ENCODE peak calls at places on chromosomes 1 and 21, in five cellular contexts. N is Peyer's patch, F is IMR-90, P is RWPE1, U is upper lobe of right lung. W is an unnamed sample.

GRCh38 chr21:34126269-34126668 is 52.9 kb downstream of the MRPS6 start:
- DNase-seq in N (no peak), P (peak; percentile 54), F (peak; percentile 53), U (no peak), W (peak; percentile 36)

GRCh38 chr1:220528679-220529529 is 968 bp downstream of the MARK1 start:
- DNase-seq in F (no peak), U (no peak), N (no peak), P (peak; percentile 61), W (no peak)

GRCh38 chr1:199178646-199179045 is 539.8 kb downstream of the PTPRC start:
- DNase-seq in U (no peak), N (no peak), F (no peak), P (no peak), W (no peak)

GRCh38 chr1:28148880-28149195 is 27.7 kb downstream of the PTAFR start:
- DNase-seq in N (no peak), U (no peak), F (no peak), P (no peak), W (no peak)

GRCh38 chr21:30962013-30962412 is 76.3 kb downstream of the KRTAP19-8 start:
- DNase-seq in P (no peak), U (no peak), F (no peak), N (no peak), W (no peak)

GRCh38 chr1:201876148-201876547 is 12.6 kb upstream of the SHISA4 start:
- DNase-seq in N (no peak), F (peak; percentile 27), P (no peak), U (no peak), W (no peak)

GRCh38 chr1:23984417-23985186 is 4.5 kb upstream of the SRSF10 start:
- DNase-seq in F (peak; percentile 55), P (peak; percentile 31), U (no peak), N (no peak), W (no peak)

GRCh38 chr1:241413386-241413785 is 56.4 kb upstream of the RGS7 start:
- DNase-seq in F (peak; percentile 92), N (no peak), U (no peak), P (no peak), W (no peak)

GRCh38 chr1:186044079-186044685 is 310.0 kb downstream of the HMCN1 start:
- DNase-seq in P (no peak), U (no peak), F (no peak), N (no peak), W (no peak)

GRCh38 chr21:28436286-28436932 is 556.3 kb downstream of the LTN1 start:
- DNase-seq in P (peak; percentile 50), N (no peak), U (no peak), F (peak; percentile 77), W (no peak)

GRCh38 chr1:53792751-53793150 is 45.3 kb downstream of the NDC1 start:
- DNase-seq in N (no peak), P (no peak), U (no peak), F (no peak), W (no peak)

GRCh38 chr21:37263827-37264226 is 3.3 kb downstream of the VPS26C start:
- DNase-seq in F (peak; percentile 15), P (no peak), N (no peak), U (no peak), W (peak; percentile 18)

GRCh38 chr1:56200446-56200845 is 378.9 kb downstream of the PLPP3 start:
- DNase-seq in P (no peak), U (no peak), N (no peak), F (peak; percentile 46), W (no peak)

GRCh38 chr1:91836307-91837056 is 49.5 kb downstream of the TGFBR3 start:
- DNase-seq in N (no peak), P (no peak), F (no peak), U (no peak), W (no peak)

GRCh38 chr21:45114072-45114471 is 39.7 kb downstream of the ADARB1 start:
- DNase-seq in F (no peak), P (no peak), N (no peak), U (peak; percentile 9), W (no peak)

GRCh38 chr1:214281902-214282695 is 1.1 kb downstream of the SMYD2 start:
- DNase-seq in N (peak; percentile 54), U (no peak), P (peak; percentile 64), F (peak; percentile 69), W (no peak)

GRCh38 chr1:244304156-244304555 is 147.6 kb downstream of the ADSS2 start:
- DNase-seq in P (no peak), F (no peak), N (peak; percentile 30), U (no peak), W (no peak)

GRCh38 chr1:244305776-244306341 is 145.8 kb downstream of the ADSS2 start:
- DNase-seq in U (no peak), N (peak; percentile 31), F (no peak), P (no peak), W (no peak)

GRCh38 chr1:244302889-244303609 is 148.7 kb downstream of the ADSS2 start:
- DNase-seq in F (peak; percentile 54), U (peak; percentile 77), N (peak; percentile 52), P (peak; percentile 86), W (no peak)

GRCh38 chr1:244301595-244302130 is 150.0 kb downstream of the ADSS2 start:
- DNase-seq in F (no peak), U (no peak), N (peak; percentile 29), P (no peak), W (no peak)

GRCh38 chr1:244303610-244303969 is 148.1 kb downstream of the ADSS2 start:
- DNase-seq in P (no peak), U (no peak), F (no peak), N (peak; percentile 10), W (no peak)
- H3K27ac ChIP-seq in P (peak overlapping the region; percentile 65), U (peak overlapping the region; percentile 61), F (no peak overlapping the region), N (no peak overlapping the region), W (no peak overlapping the region)

GRCh38 chr1:14486401-14487110 is 111.9 kb upstream of the KAZN start:
- DNase-seq in F (peak; percentile 69), P (peak; percentile 62), U (no peak), N (no peak), W (no peak)

GRCh38 chr1:14487671-14488070 is 110.8 kb upstream of the KAZN start:
- DNase-seq in P (no peak), F (no peak), U (no peak), N (no peak), W (no peak)

GRCh38 chr1:14482784-14483183 is 115.7 kb upstream of the KAZN start:
- DNase-seq in F (no peak), P (no peak), U (no peak), N (no peak), W (no peak)

GRCh38 chr1:14479865-14480264 is 118.6 kb upstream of the KAZN start:
- DNase-seq in F (no peak), P (no peak), N (no peak), U (no peak), W (no peak)

GRCh38 chr1:14485285-14485684 is 113.2 kb upstream of the KAZN start:
- DNase-seq in F (no peak), N (no peak), P (no peak), U (no peak), W (no peak)
- H3K27ac ChIP-seq in F (no peak overlapping the region), N (no peak overlapping the region), P (peak overlapping the region; percentile 66), U (no peak overlapping the region), W (no peak overlapping the region)

GRCh38 chr1:235012436-235013210 is 116.0 kb downstream of the TOMM20 start:
- DNase-seq in P (no peak), F (no peak), U (no peak), N (peak; percentile 40), W (no peak)
- H3K27ac ChIP-seq in P (peak overlapping the region; percentile 88), F (peak overlapping the region; percentile 48), U (peak overlapping the region; percentile 63), N (peak overlapping the region; percentile 80), W (peak overlapping the region; percentile 74)

GRCh38 chr21:25925064-25925463 is 190.3 kb downstream of the GABPA start:
- DNase-seq in F (no peak), N (no peak), U (no peak), P (no peak), W (peak; percentile 26)

GRCh38 chr21:25929859-25930520 is 195.2 kb downstream of the GABPA start:
- DNase-seq in N (no peak), P (peak; percentile 56), F (peak; percentile 76), U (no peak), W (peak; percentile 24)

GRCh38 chr21:25927195-25927880 is 192.6 kb downstream of the GABPA start:
- DNase-seq in U (no peak), P (no peak), F (no peak), N (no peak), W (no peak)

GRCh38 chr21:25931791-25932190 is 197.0 kb downstream of the GABPA start:
- DNase-seq in F (no peak), U (no peak), N (no peak), P (no peak), W (no peak)

GRCh38 chr21:25925936-25926335 is 191.2 kb downstream of the GABPA start:
- DNase-seq in P (no peak), N (no peak), U (no peak), F (peak; percentile 23), W (no peak)
- H3K27ac ChIP-seq in P (no peak overlapping the region), N (no peak overlapping the region), U (peak overlapping the region; percentile 39), F (no peak overlapping the region), W (peak overlapping the region; percentile 94)

GRCh38 chr1:11860083-11860482 is 1.3 kb upstream of the NPPB start:
- DNase-seq in U (no peak), P (no peak), N (no peak), F (no peak), W (no peak)
- H3K27ac ChIP-seq in U (no peak overlapping the region), P (no peak overlapping the region), N (no peak overlapping the region), F (no peak overlapping the region), W (no peak overlapping the region)

DNA sequence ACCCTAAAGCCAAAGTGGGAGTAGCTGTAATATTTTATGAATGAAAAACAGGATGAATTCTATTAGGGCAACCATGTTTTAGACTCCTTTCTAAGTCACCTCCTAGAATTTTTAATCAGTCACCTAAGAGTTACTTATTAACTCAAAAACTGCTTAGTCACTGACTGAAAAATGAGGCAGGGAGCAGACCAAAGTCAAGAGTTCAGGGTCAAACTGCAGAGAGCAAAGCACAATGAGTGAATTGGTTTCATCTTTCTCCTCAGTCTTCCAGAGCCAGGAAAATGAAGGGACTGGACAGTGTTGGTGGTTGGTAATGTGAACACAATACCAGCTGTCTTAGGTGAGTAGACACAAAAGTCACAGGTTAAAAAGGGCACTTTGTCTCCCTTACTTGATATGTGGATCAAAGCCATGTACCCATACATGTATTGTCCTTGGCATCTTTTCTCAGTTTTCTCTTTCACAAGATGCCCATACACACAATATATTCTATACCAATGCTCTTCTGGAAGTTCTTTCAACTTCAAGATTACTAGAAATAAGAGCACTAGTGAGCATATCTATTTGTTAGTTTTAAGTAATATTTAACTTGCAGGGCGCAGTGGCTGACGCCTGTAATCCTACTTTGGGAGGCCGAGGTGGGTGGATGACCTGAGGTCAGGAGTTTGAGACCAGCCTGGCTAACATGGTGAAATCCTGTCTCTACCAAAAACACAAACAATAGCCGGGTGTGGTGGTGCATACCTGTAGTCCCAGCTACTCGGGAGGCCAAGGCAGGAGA is 42.2 kb downstream of the ATP1B1 start:
- DNase-seq in P (no peak), F (no peak), N (peak; percentile 66), U (no peak), W (no peak)
- H3K27ac ChIP-seq in P (no peak overlapping the region), F (no peak overlapping the region), N (no peak overlapping the region), U (no peak overlapping the region), W (no peak overlapping the region)

W was measured in caudate nucleus.